ENCODE peak calls at places on chromosome 10, in ten cellular contexts. E is tibial artery, Y is HAP-1, A is upper lobe of left lung, X is neural progenitor cell, O is fibroblast of pulmonary artery, J is brain microvascular endothelial cell, W is ovary, U is A549, C is astrocyte of the spinal cord. S is an unnamed sample.

GRCh38 chr10:11294831-11295230 is 277.2 kb downstream of the CELF2 start:
- DNase-seq in E (peak), O (peak), X (no peak), J (no peak), U (no peak), W (no peak), Y (no peak), C (no peak), A (no peak), S (no peak)

GRCh38 chr10:33273295-33274002 is 61.0 kb downstream of the NRP1 start:
- DNase-seq in A (peak), J (peak), U (peak), C (peak), E (peak), Y (peak), W (peak), X (peak), O (peak), S (no peak)

GRCh38 chr10:124903119-124903518 is 38.8 kb upstream of the ZRANB1 start:
- DNase-seq in A (no peak), W (no peak), E (no peak), C (no peak), O (no peak), J (no peak), U (no peak), X (no peak), Y (no peak), S (no peak)

GRCh38 chr10:125112697-125113494 is 47.5 kb downstream of the CTBP2 start:
- DNase-seq in A (no peak), O (no peak), X (no peak), Y (no peak), C (peak), W (no peak), U (no peak), E (no peak), J (no peak), S (no peak)

GRCh38 chr10:72170733-72171132 is 45.1 kb upstream of the ANAPC16 start:
- DNase-seq in Y (no peak), J (no peak), U (no peak), O (no peak), E (no peak), X (no peak), W (no peak), A (no peak), C (no peak), S (no peak)

GRCh38 chr10:93666030-93666429 is 36.4 kb downstream of the FRA10AC1 start:
- DNase-seq in E (no peak), Y (no peak), J (no peak), U (no peak), W (no peak), A (no peak), C (no peak), X (no peak), O (no peak), S (no peak)

GRCh38 chr10:131002031-131002861 is 309.3 kb downstream of the TCERG1L start:
- DNase-seq in C (no peak), W (no peak), Y (no peak), E (no peak), A (no peak), U (no peak), O (no peak), X (no peak), J (no peak), S (no peak)

GRCh38 chr10:67612577-67613537 is 83.1 kb downstream of the CTNNA3 start:
- DNase-seq in O (peak), W (no peak), Y (no peak), A (no peak), C (peak), J (peak), X (no peak), U (no peak), E (no peak), S (no peak)

GRCh38 chr10:71763352-71764127 is 9.8 kb downstream of the VSIR start:
- DNase-seq in W (no peak), U (no peak), E (no peak), O (no peak), Y (no peak), C (no peak), J (no peak), X (no peak), A (no peak), S (no peak)

GRCh38 chr10:93465806-93466675 is 16.1 kb downstream of the MYOF start:
- DNase-seq in A (peak), X (no peak), Y (no peak), W (peak), O (peak), E (peak), J (peak), C (peak), U (peak), S (no peak)

GRCh38 chr10:102230861-102231356 is 4.8 kb downstream of the ELOVL3 start:
- DNase-seq in U (peak), O (peak), A (peak), E (no peak), J (no peak), C (peak), W (peak), Y (no peak), X (peak), S (peak)

GRCh38 chr10:23980054-23980453 is 228.9 kb upstream of the KIAA1217 start:
- DNase-seq in C (no peak), W (no peak), A (no peak), E (no peak), X (no peak), U (no peak), Y (no peak), O (no peak), J (no peak), S (no peak)

GRCh38 chr10:21292763-21293517 is 232.5 kb downstream of the SKIDA1 start:
- DNase-seq in E (peak), A (peak), O (peak), J (peak), U (peak), C (peak), Y (peak), X (peak), W (peak), S (no peak)
- H3K4me3 ChIP-seq in E (peak), A (no peak), O (peak), J (peak), U (peak), C (peak), Y (peak), X (peak), W (no peak), S (no peak)

DNA sequence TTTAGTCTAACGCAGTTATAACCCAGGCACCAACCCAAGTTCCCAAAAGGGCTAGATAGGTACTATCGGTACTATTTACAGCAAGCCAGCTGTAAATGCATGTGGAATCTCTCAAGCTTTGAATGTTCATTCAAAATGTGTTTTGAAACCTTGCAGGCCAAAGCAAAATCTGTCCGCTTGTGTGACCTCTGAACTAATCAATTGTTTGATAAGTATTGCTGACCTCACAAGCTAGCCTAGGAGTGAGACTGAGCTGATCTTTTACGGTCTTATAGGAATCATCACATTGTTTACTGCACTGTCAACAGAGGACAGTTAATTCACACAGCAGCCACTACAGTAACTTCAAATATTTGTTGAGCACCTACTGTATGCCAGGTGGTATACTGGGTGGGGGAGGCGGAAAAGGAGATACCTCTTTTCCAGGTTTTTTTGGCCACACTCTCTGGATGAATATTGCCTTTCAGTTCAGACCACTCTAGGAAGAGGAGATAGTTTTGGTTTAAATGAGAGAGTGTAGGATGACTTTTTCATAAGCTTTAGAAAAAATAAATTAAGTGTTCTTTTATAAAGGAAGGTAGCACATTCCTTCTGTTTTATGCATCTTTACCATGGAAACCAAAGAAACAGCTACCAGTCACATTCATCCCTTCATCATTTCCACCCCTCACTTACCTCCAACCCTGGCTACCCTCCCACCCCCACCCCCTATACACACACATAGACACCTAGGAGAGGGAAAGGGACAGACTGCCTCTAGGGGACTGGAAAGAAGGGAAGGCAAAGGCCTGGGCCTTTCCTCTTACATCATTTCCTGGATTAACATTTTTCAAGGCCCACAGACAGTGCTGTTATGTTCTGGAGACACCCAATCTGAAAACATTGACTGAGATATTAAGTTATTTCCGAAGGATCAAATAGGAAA is 2.4 kb downstream of the PAPSS2 start:
- DNase-seq in U (no peak), C (peak), Y (no peak), X (no peak), O (peak), W (no peak), E (no peak), A (no peak), J (peak), S (no peak)
- H3K4me3 ChIP-seq in U (no peak), C (no peak), Y (no peak), X (no peak), O (peak), W (no peak), E (no peak), A (peak), J (peak), S (no peak)

GRCh38 chr10:99432047-99432446 is 1.6 kb upstream of the GOT1 start:
- DNase-seq in C (no peak), X (no peak), J (no peak), U (no peak), O (no peak), Y (no peak), W (no peak), E (no peak), A (no peak), S (no peak)
- H3K4me3 ChIP-seq in C (no peak), X (peak), J (no peak), U (peak), O (peak), Y (peak), W (no peak), E (peak), A (no peak), S (no peak)

DNA sequence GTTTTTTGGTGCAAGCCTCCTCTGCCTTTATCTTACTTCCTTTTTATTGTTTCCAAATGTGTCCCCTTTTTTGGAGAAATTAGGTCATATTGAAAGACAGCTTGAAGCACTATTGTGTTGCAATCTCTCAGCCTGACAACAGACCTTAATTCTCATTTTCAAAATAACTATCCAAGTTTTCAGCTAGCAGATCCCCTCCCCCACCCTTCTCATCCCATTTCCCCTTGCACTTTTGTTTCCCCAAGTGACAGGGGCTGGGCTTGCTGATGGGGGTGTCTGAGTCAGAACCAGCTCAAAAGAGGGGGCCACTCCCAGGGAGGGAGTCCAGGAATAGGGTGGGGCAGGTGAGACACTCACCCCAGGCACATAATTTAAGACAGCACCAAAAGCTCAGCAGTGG is 75.3 kb downstream of the MKI67 start:
- DNase-seq in X (no peak), W (no peak), Y (no peak), A (no peak), U (no peak), C (no peak), J (no peak), O (peak), E (peak), S (no peak)
- H3K4me3 ChIP-seq in X (no peak), W (no peak), Y (no peak), A (no peak), U (no peak), C (no peak), J (no peak), O (no peak), E (no peak), S (no peak)

DNA sequence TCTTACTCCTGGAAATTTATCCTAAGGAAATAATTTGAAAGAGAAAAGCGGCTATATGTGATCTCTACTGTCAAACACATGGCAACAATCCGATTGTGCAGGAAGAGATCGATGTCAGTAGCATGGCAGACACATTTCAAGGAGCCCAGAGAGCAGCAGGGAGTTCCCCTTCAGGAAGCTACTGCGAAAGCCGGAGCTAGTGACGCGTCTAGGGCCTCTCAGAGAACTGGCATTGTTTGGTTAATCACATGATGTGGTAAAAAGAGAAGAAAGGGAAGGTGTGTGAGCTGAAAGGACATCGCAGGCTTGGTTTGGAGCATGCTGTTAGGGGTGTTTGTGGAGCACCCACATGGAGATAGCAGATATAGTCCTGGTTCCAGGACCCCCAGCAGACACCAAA is 74.9 kb downstream of the BEND7 start:
- DNase-seq in A (peak), U (no peak), W (no peak), E (no peak), J (no peak), Y (no peak), O (no peak), X (peak), C (no peak), S (no peak)
- H3K4me3 ChIP-seq in A (no peak), U (no peak), W (no peak), E (no peak), J (no peak), Y (no peak), O (no peak), X (no peak), C (no peak), S (no peak)

GRCh38 chr10:86670876-86671275 is 2.6 kb downstream of the LDB3 start:
- DNase-seq in X (no peak), U (no peak), O (no peak), A (no peak), C (no peak), E (no peak), W (no peak), J (no peak), Y (no peak), S (no peak)
- H3K4me3 ChIP-seq in X (no peak), U (no peak), O (no peak), A (no peak), C (no peak), E (peak), W (no peak), J (no peak), Y (no peak), S (no peak)

DNA sequence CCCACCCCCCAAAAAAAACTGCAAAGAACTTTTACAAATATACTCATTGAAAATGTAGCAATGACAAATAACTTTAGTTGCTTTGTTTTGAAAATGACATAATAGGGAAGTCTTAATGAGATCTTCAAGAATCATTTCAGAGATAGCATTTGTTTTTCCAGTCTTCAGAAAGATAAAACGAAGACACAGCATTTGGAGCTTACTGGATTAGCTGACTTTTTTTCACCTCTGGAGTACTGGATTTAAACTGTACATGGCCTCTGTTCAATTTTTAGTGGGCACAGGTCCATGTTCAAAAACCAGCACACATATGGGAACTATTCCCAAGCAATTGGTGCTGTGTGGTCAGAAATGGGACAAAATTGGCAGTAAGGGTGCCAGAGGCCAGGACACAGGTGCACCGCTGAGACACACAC is 3.9 kb downstream of the RAB11FIP2 start:
- DNase-seq in A (no peak), Y (no peak), U (no peak), E (no peak), C (peak), X (no peak), O (no peak), W (no peak), J (no peak), S (no peak)
- H3K4me3 ChIP-seq in A (no peak), Y (no peak), U (no peak), E (no peak), C (no peak), X (no peak), O (no peak), W (no peak), J (no peak), S (no peak)

DNA sequence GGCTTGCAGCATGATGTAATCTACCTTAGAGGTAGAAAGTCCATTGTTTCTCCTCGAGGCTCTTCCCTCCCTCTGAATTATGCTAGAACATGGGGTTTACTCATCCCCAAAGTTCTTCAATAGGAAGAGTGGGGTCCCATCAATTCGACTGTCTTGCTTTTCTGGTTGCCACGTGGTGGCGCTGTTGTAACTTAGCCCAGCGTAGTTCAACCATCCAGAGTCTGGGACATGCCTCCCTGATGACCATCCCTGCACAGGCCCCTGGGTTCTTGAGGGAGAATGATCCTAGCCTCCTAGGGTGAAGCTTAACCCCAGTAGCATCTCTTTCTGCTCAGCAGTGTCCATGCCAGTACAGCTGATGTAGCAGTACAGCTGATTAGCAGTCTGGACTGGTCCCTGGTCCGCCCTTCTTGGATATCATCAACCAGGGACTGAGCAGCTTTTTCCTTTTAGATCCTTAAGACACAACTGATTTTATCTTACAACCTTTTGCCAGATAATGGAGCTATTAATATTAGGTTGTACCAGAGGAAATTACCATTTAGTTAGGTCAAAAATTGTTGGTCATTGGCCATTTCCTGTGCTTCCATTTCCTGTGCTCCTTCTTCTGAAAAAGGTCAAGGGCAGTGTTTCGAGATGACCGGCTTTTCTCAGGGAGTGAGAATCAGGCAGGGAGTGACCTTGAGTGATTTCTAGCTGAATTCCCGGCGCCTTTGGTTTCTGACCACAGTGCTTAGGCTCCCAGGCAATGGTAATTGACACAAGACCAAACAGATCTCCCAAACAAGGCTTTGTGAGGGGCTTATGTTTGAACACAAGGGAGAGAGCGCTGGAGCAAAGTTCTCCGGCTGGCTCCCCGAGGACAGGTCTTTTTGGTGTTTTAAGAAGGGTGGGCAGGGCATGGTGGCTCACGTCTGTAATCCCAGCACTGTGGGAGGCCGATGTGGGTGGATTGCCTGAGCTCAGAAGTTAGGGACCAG is 65.4 kb downstream of the TACC2 start:
- DNase-seq in E (peak), C (peak), O (peak), Y (no peak), A (peak), W (peak), J (peak), X (peak), U (peak), S (peak)
- H3K4me3 ChIP-seq in E (no peak), C (no peak), O (no peak), Y (no peak), A (no peak), W (no peak), J (no peak), X (no peak), U (no peak), S (no peak)

DNA sequence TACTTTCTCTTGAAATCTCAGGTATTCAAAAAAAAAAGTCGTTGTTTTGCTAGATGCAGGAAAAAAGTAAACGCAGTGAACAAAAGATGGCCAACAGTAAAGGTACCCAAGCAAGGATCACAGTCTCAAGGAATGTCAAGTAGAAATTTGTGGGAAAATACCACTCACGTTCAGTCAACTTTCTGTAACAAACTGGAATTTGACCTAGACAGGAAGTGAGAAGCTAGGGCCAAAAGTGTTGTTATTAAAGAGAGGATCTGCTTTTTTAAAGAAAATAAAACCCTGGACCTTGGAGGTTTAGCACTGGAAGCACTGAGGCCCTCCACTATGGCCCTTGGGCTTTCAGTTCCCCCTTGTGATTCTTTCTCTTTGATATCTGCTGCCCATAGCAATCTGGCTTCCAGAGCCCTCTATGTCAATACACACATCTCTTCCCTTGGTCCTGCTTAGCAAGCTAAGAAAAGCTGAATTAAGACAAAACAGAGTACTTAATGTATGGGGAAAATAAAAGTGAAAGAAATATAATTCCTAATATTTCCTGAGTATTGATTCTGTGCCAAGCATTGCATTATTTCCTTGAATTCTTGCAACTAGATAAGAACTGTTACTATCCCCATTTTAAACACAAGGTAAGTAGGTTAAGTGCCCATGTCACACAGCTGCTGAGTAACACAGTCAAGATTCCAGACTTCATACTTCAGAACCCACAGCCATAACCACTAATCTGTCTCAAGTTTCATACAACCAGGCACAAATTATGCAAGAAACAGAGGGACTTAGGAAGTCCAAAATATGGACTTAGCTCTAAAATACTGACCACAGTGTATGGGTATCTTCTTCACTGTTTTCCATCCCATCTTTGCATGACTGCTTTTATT is 2.6 kb upstream of the ZNF438 start:
- DNase-seq in J (peak), Y (no peak), U (no peak), C (peak), A (no peak), W (no peak), X (no peak), E (no peak), O (peak), S (no peak)
- H3K4me3 ChIP-seq in J (no peak), Y (no peak), U (no peak), C (no peak), A (no peak), W (no peak), X (no peak), E (no peak), O (no peak), S (no peak)